ENCODE peak calls at places on chromosomes 11 and 22, in ten cellular contexts. One of them, this sample, is unnamed.

GRCh38 chr11:18700375-18700774 is 1.8 kb downstream of the TMEM86A start:
- DNase-seq in pulmonary artery endothelial cell: no peak
- DNase-seq in NCI-H146: no peak
- DNase-seq in RPMI7951: peak
- DNase-seq in NCI-H345: no peak
- DNase-seq in activated effector memory CD4-positive, alpha-beta T cell treated with anti-CD3 and anti-CD28 coated beads, Interleukin-2, amount 50 U/mL, for 16 hours: no peak
- DNase-seq in heart left ventricle: no peak
- DNase-seq in hypothalamus: no peak
- DNase-seq in NCI-H1930: no peak
- DNase-seq in psoas muscle: no peak
- DNase-seq in this sample: no peak

GRCh38 chr11:119218141-119218878 is 12.2 kb downstream of the CBL start:
- DNase-seq in pulmonary artery endothelial cell: peak
- DNase-seq in NCI-H146: no peak
- DNase-seq in RPMI7951: peak
- DNase-seq in NCI-H345: no peak
- DNase-seq in activated effector memory CD4-positive, alpha-beta T cell treated with anti-CD3 and anti-CD28 coated beads, Interleukin-2, amount 50 U/mL, for 16 hours: no peak
- DNase-seq in heart left ventricle: no peak
- DNase-seq in hypothalamus: no peak
- DNase-seq in NCI-H1930: no peak
- DNase-seq in psoas muscle: no peak
- DNase-seq in this sample: no peak

GRCh38 chr11:125410091-125410490 is 86.0 kb downstream of the FEZ1 start:
- DNase-seq in pulmonary artery endothelial cell: no peak
- DNase-seq in NCI-H146: no peak
- DNase-seq in RPMI7951: peak
- DNase-seq in NCI-H345: no peak
- DNase-seq in activated effector memory CD4-positive, alpha-beta T cell treated with anti-CD3 and anti-CD28 coated beads, Interleukin-2, amount 50 U/mL, for 16 hours: peak
- DNase-seq in heart left ventricle: no peak
- DNase-seq in hypothalamus: no peak
- DNase-seq in NCI-H1930: no peak
- DNase-seq in psoas muscle: no peak
- DNase-seq in this sample: no peak

GRCh38 chr11:67233584-67234190 is 32.6 kb upstream of the GRK2 start:
- DNase-seq in pulmonary artery endothelial cell: no peak
- DNase-seq in NCI-H146: no peak
- DNase-seq in RPMI7951: no peak
- DNase-seq in NCI-H345: no peak
- DNase-seq in activated effector memory CD4-positive, alpha-beta T cell treated with anti-CD3 and anti-CD28 coated beads, Interleukin-2, amount 50 U/mL, for 16 hours: no peak
- DNase-seq in heart left ventricle: no peak
- DNase-seq in hypothalamus: no peak
- DNase-seq in NCI-H1930: no peak
- DNase-seq in psoas muscle: no peak
- DNase-seq in this sample: no peak

GRCh38 chr11:17221968-17222367 is 14.2 kb upstream of the PIK3C2A start:
- DNase-seq in pulmonary artery endothelial cell: no peak
- DNase-seq in NCI-H146: no peak
- DNase-seq in RPMI7951: no peak
- DNase-seq in NCI-H345: no peak
- DNase-seq in activated effector memory CD4-positive, alpha-beta T cell treated with anti-CD3 and anti-CD28 coated beads, Interleukin-2, amount 50 U/mL, for 16 hours: no peak
- DNase-seq in heart left ventricle: no peak
- DNase-seq in hypothalamus: no peak
- DNase-seq in NCI-H1930: no peak
- DNase-seq in psoas muscle: no peak
- DNase-seq in this sample: no peak

GRCh38 chr11:8597182-8597581 is 3.2 kb upstream of the STK33 start:
- DNase-seq in pulmonary artery endothelial cell: no peak
- DNase-seq in NCI-H146: no peak
- DNase-seq in RPMI7951: peak
- DNase-seq in NCI-H345: peak
- DNase-seq in activated effector memory CD4-positive, alpha-beta T cell treated with anti-CD3 and anti-CD28 coated beads, Interleukin-2, amount 50 U/mL, for 16 hours: no peak
- DNase-seq in heart left ventricle: no peak
- DNase-seq in hypothalamus: no peak
- DNase-seq in NCI-H1930: no peak
- DNase-seq in psoas muscle: no peak
- DNase-seq in this sample: no peak

GRCh38 chr11:83157755-83158473 is 983 bp downstream of the PCF11 start:
- DNase-seq in pulmonary artery endothelial cell: no peak
- DNase-seq in NCI-H146: peak
- DNase-seq in RPMI7951: peak
- DNase-seq in NCI-H345: peak
- DNase-seq in activated effector memory CD4-positive, alpha-beta T cell treated with anti-CD3 and anti-CD28 coated beads, Interleukin-2, amount 50 U/mL, for 16 hours: peak
- DNase-seq in heart left ventricle: peak
- DNase-seq in hypothalamus: peak
- DNase-seq in NCI-H1930: peak
- DNase-seq in psoas muscle: peak
- DNase-seq in this sample: peak

GRCh38 chr11:47524200-47524874 is 28.6 kb downstream of the CELF1 start:
- DNase-seq in pulmonary artery endothelial cell: no peak
- DNase-seq in NCI-H146: no peak
- DNase-seq in RPMI7951: no peak
- DNase-seq in NCI-H345: no peak
- DNase-seq in activated effector memory CD4-positive, alpha-beta T cell treated with anti-CD3 and anti-CD28 coated beads, Interleukin-2, amount 50 U/mL, for 16 hours: no peak
- DNase-seq in heart left ventricle: peak
- DNase-seq in hypothalamus: no peak
- DNase-seq in NCI-H1930: no peak
- DNase-seq in psoas muscle: no peak
- DNase-seq in this sample: peak

GRCh38 chr11:64120951-64121569 is 44.9 kb downstream of the MACROD1 start:
- DNase-seq in pulmonary artery endothelial cell: no peak
- DNase-seq in NCI-H146: no peak
- DNase-seq in RPMI7951: peak
- DNase-seq in NCI-H345: peak
- DNase-seq in activated effector memory CD4-positive, alpha-beta T cell treated with anti-CD3 and anti-CD28 coated beads, Interleukin-2, amount 50 U/mL, for 16 hours: no peak
- DNase-seq in heart left ventricle: peak
- DNase-seq in hypothalamus: no peak
- DNase-seq in NCI-H1930: no peak
- DNase-seq in psoas muscle: no peak
- DNase-seq in this sample: peak

GRCh38 chr11:34363363-34364084 is 5.7 kb upstream of the ABTB2 start:
- DNase-seq in pulmonary artery endothelial cell: no peak
- DNase-seq in NCI-H146: no peak
- DNase-seq in RPMI7951: no peak
- DNase-seq in NCI-H345: no peak
- DNase-seq in activated effector memory CD4-positive, alpha-beta T cell treated with anti-CD3 and anti-CD28 coated beads, Interleukin-2, amount 50 U/mL, for 16 hours: no peak
- DNase-seq in heart left ventricle: no peak
- DNase-seq in hypothalamus: no peak
- DNase-seq in NCI-H1930: no peak
- DNase-seq in psoas muscle: no peak
- DNase-seq in this sample: no peak

GRCh38 chr11:34044664-34045485 is 6.7 kb upstream of the CAPRIN1 start:
- DNase-seq in pulmonary artery endothelial cell: no peak
- DNase-seq in NCI-H146: peak
- DNase-seq in RPMI7951: peak
- DNase-seq in NCI-H345: no peak
- DNase-seq in activated effector memory CD4-positive, alpha-beta T cell treated with anti-CD3 and anti-CD28 coated beads, Interleukin-2, amount 50 U/mL, for 16 hours: no peak
- DNase-seq in heart left ventricle: no peak
- DNase-seq in hypothalamus: no peak
- DNase-seq in NCI-H1930: no peak
- DNase-seq in psoas muscle: peak
- DNase-seq in this sample: no peak

GRCh38 chr11:85774256-85775097 is 36.5 kb downstream of the SYTL2 start:
- DNase-seq in pulmonary artery endothelial cell: no peak
- DNase-seq in NCI-H146: no peak
- DNase-seq in RPMI7951: no peak
- DNase-seq in NCI-H345: no peak
- DNase-seq in activated effector memory CD4-positive, alpha-beta T cell treated with anti-CD3 and anti-CD28 coated beads, Interleukin-2, amount 50 U/mL, for 16 hours: no peak
- DNase-seq in heart left ventricle: no peak
- DNase-seq in hypothalamus: no peak
- DNase-seq in NCI-H1930: no peak
- DNase-seq in psoas muscle: no peak
- DNase-seq in this sample: no peak

GRCh38 chr22:24133187-24133965 is 47.9 kb upstream of the SUSD2 start:
- DNase-seq in pulmonary artery endothelial cell: no peak
- DNase-seq in NCI-H146: no peak
- DNase-seq in RPMI7951: no peak
- DNase-seq in NCI-H345: no peak
- DNase-seq in activated effector memory CD4-positive, alpha-beta T cell treated with anti-CD3 and anti-CD28 coated beads, Interleukin-2, amount 50 U/mL, for 16 hours: no peak
- DNase-seq in heart left ventricle: no peak
- DNase-seq in hypothalamus: no peak
- DNase-seq in NCI-H1930: no peak
- DNase-seq in psoas muscle: no peak
- DNase-seq in this sample: no peak

GRCh38 chr22:49934144-49934890 is 15.9 kb downstream of the CRELD2 start:
- DNase-seq in pulmonary artery endothelial cell: no peak
- DNase-seq in NCI-H146: no peak
- DNase-seq in RPMI7951: no peak
- DNase-seq in NCI-H345: no peak
- DNase-seq in activated effector memory CD4-positive, alpha-beta T cell treated with anti-CD3 and anti-CD28 coated beads, Interleukin-2, amount 50 U/mL, for 16 hours: peak
- DNase-seq in heart left ventricle: peak
- DNase-seq in hypothalamus: no peak
- DNase-seq in NCI-H1930: no peak
- DNase-seq in psoas muscle: peak
- DNase-seq in this sample: peak

GRCh38 chr11:73308003-73308962 is at the start of gene ARHGEF17:
- DNase-seq in pulmonary artery endothelial cell: peak
- DNase-seq in NCI-H146: peak
- DNase-seq in RPMI7951: peak
- DNase-seq in NCI-H345: peak
- DNase-seq in activated effector memory CD4-positive, alpha-beta T cell treated with anti-CD3 and anti-CD28 coated beads, Interleukin-2, amount 50 U/mL, for 16 hours: peak
- DNase-seq in heart left ventricle: peak
- DNase-seq in hypothalamus: peak
- DNase-seq in NCI-H1930: peak
- DNase-seq in psoas muscle: peak
- DNase-seq in this sample: peak

GRCh38 chr11:67641302-67642147 is 2.0 kb upstream of the TBX10 start:
- DNase-seq in pulmonary artery endothelial cell: no peak
- DNase-seq in NCI-H146: no peak
- DNase-seq in RPMI7951: no peak
- DNase-seq in NCI-H345: no peak
- DNase-seq in activated effector memory CD4-positive, alpha-beta T cell treated with anti-CD3 and anti-CD28 coated beads, Interleukin-2, amount 50 U/mL, for 16 hours: peak
- DNase-seq in heart left ventricle: no peak
- DNase-seq in hypothalamus: no peak
- DNase-seq in NCI-H1930: no peak
- DNase-seq in psoas muscle: no peak
- DNase-seq in this sample: no peak

GRCh38 chr11:112634551-112634950 is 326.7 kb upstream of the NCAM1 start:
- DNase-seq in pulmonary artery endothelial cell: no peak
- DNase-seq in NCI-H146: no peak
- DNase-seq in RPMI7951: no peak
- DNase-seq in NCI-H345: no peak
- DNase-seq in activated effector memory CD4-positive, alpha-beta T cell treated with anti-CD3 and anti-CD28 coated beads, Interleukin-2, amount 50 U/mL, for 16 hours: no peak
- DNase-seq in heart left ventricle: no peak
- DNase-seq in hypothalamus: no peak
- DNase-seq in NCI-H1930: no peak
- DNase-seq in psoas muscle: no peak
- DNase-seq in this sample: no peak

GRCh38 chr22:42317691-42318547 is 47.5 kb upstream of the TCF20 start:
- DNase-seq in pulmonary artery endothelial cell: no peak
- DNase-seq in NCI-H146: peak
- DNase-seq in RPMI7951: no peak
- DNase-seq in NCI-H345: peak
- DNase-seq in activated effector memory CD4-positive, alpha-beta T cell treated with anti-CD3 and anti-CD28 coated beads, Interleukin-2, amount 50 U/mL, for 16 hours: no peak
- DNase-seq in heart left ventricle: peak
- DNase-seq in hypothalamus: no peak
- DNase-seq in NCI-H1930: no peak
- DNase-seq in psoas muscle: no peak
- DNase-seq in this sample: no peak

GRCh38 chr11:69088676-69089146 is 40.0 kb downstream of the TPCN2 start:
- DNase-seq in pulmonary artery endothelial cell: peak
- DNase-seq in NCI-H146: peak
- DNase-seq in RPMI7951: peak
- DNase-seq in NCI-H345: peak
- DNase-seq in activated effector memory CD4-positive, alpha-beta T cell treated with anti-CD3 and anti-CD28 coated beads, Interleukin-2, amount 50 U/mL, for 16 hours: peak
- DNase-seq in heart left ventricle: peak
- DNase-seq in hypothalamus: peak
- DNase-seq in NCI-H1930: peak
- DNase-seq in psoas muscle: peak
- DNase-seq in this sample: peak

GRCh38 chr11:2777396-2777795 is 77.6 kb upstream of the KCNQ1OT1 start:
- DNase-seq in pulmonary artery endothelial cell: no peak
- DNase-seq in NCI-H146: no peak
- DNase-seq in RPMI7951: peak
- DNase-seq in NCI-H345: no peak
- DNase-seq in activated effector memory CD4-positive, alpha-beta T cell treated with anti-CD3 and anti-CD28 coated beads, Interleukin-2, amount 50 U/mL, for 16 hours: no peak
- DNase-seq in heart left ventricle: peak
- DNase-seq in hypothalamus: no peak
- DNase-seq in NCI-H1930: no peak
- DNase-seq in psoas muscle: no peak
- DNase-seq in this sample: no peak

GRCh38 chr11:12223771-12224536 is 113.6 kb downstream of the MICAL2 start:
- DNase-seq in pulmonary artery endothelial cell: no peak
- DNase-seq in NCI-H146: no peak
- DNase-seq in RPMI7951: no peak
- DNase-seq in NCI-H345: no peak
- DNase-seq in activated effector memory CD4-positive, alpha-beta T cell treated with anti-CD3 and anti-CD28 coated beads, Interleukin-2, amount 50 U/mL, for 16 hours: peak
- DNase-seq in heart left ventricle: no peak
- DNase-seq in hypothalamus: no peak
- DNase-seq in NCI-H1930: no peak
- DNase-seq in psoas muscle: no peak
- DNase-seq in this sample: no peak

GRCh38 chr11:104830080-104830479 is 68.2 kb downstream of the CASP12 start:
- DNase-seq in pulmonary artery endothelial cell: peak
- DNase-seq in NCI-H146: no peak
- DNase-seq in RPMI7951: no peak
- DNase-seq in NCI-H345: no peak
- DNase-seq in activated effector memory CD4-positive, alpha-beta T cell treated with anti-CD3 and anti-CD28 coated beads, Interleukin-2, amount 50 U/mL, for 16 hours: no peak
- DNase-seq in heart left ventricle: no peak
- DNase-seq in hypothalamus: no peak
- DNase-seq in NCI-H1930: no peak
- DNase-seq in psoas muscle: no peak
- DNase-seq in this sample: no peak

GRCh38 chr11:15667127-15667725 is 552.5 kb downstream of the INSC start:
- DNase-seq in pulmonary artery endothelial cell: no peak
- DNase-seq in NCI-H146: no peak
- DNase-seq in RPMI7951: no peak
- DNase-seq in NCI-H345: no peak
- DNase-seq in activated effector memory CD4-positive, alpha-beta T cell treated with anti-CD3 and anti-CD28 coated beads, Interleukin-2, amount 50 U/mL, for 16 hours: no peak
- DNase-seq in heart left ventricle: no peak
- DNase-seq in hypothalamus: no peak
- DNase-seq in NCI-H1930: no peak
- DNase-seq in psoas muscle: no peak
- DNase-seq in this sample: no peak